ENCODE peak calls at places on chromosomes 1 and 21, in four cellular contexts. O is mesenchymal stem cell, D is lower lobe of right lung, E is IMR-90. J is an unnamed sample.

GRCh38 chr1:235100124-235100801 is 28.4 kb downstream of the TOMM20 start:
- DNase-seq in O (no peak), D (no peak), E (no peak), J (no peak)

GRCh38 chr1:199948587-199949280 is 78.8 kb upstream of the NR5A2 start:
- DNase-seq in O (no peak), D (no peak), E (peak; percentile 31), J (no peak)

GRCh38 chr1:45206808-45207624 is 611 bp upstream of the ZSWIM5 start:
- DNase-seq in O (no peak), D (no peak), E (no peak), J (no peak)

GRCh38 chr1:32939655-32940371 is 24.8 kb downstream of the RNF19B start:
- DNase-seq in O (peak; percentile 77), D (no peak), E (peak; percentile 96), J (peak; percentile 87)

GRCh38 chr1:84632975-84633427 is 57.3 kb downstream of the SSX2IP start:
- DNase-seq in O (peak; percentile 68), D (no peak), E (peak; percentile 83), J (peak; percentile 35)

GRCh38 chr1:58908539-58909161 is 124.8 kb upstream of the JUN start:
- DNase-seq in O (no peak), D (no peak), E (peak; percentile 42), J (no peak)

GRCh38 chr1:21651214-21652042 is 17.7 kb downstream of the RAP1GAP start:
- DNase-seq in O (no peak), D (no peak), E (no peak), J (peak; percentile 45)

GRCh38 chr1:115977481-115978258 is 1.4 kb downstream of the SLC22A15 start:
- DNase-seq in O (peak; percentile 57), D (peak; percentile 66), E (no peak), J (peak; percentile 55)

GRCh38 chr21:46110499-46111192 is 12.7 kb downstream of the COL6A2 start:
- DNase-seq in O (peak; percentile 13), D (peak; percentile 59), E (no peak), J (peak; percentile 4)

GRCh38 chr1:99180343-99180808 is 83.9 kb upstream of the PLPPR4 start:
- DNase-seq in O (peak; percentile 80), D (no peak), E (peak; percentile 74), J (peak; percentile 34)

GRCh38 chr1:15027515-15027948 is 126.0 kb upstream of the TMEM51 start:
- DNase-seq in O (peak; percentile 63), D (peak; percentile 70), E (peak; percentile 54), J (peak; percentile 60)

GRCh38 chr1:112140743-112141142 is 151.3 kb upstream of the KCND3 start:
- DNase-seq in O (no peak), D (no peak), E (no peak), J (no peak)

GRCh38 chr1:234666206-234666605 is 56.2 kb upstream of the IRF2BP2 start:
- DNase-seq in O (peak; percentile 55), D (no peak), E (no peak), J (no peak)

GRCh38 chr21:27756191-27756590 is 789.3 kb upstream of the ADAMTS5 start:
- DNase-seq in O (no peak), D (no peak), E (no peak), J (no peak)

GRCh38 chr1:33168556-33169289 is 13.1 kb downstream of the TRIM62 start:
- DNase-seq in O (no peak), D (no peak), E (peak; percentile 26), J (no peak)

GRCh38 chr1:155013632-155014031 is 11.0 kb downstream of the ZBTB7B start:
- DNase-seq in O (no peak), D (no peak), E (no peak), J (no peak)

GRCh38 chr1:156368157-156368658 is 803 bp upstream of the RHBG start:
- DNase-seq in O (peak; percentile 31), D (no peak), E (no peak), J (no peak)

GRCh38 chr21:14995695-14996490 is 68.9 kb downstream of the NRIP1 start:
- DNase-seq in O (peak; percentile 36), D (no peak), E (peak; percentile 63), J (peak; percentile 53)

GRCh38 chr1:34113362-34113761 is 51.7 kb downstream of the CSMD2 start:
- DNase-seq in O (no peak), D (no peak), E (no peak), J (no peak)

GRCh38 chr1:34013958-34014737 is 150.3 kb downstream of the HMGB4 start:
- DNase-seq in O (no peak), D (peak; percentile 49), E (no peak), J (peak; percentile 38)

DNA sequence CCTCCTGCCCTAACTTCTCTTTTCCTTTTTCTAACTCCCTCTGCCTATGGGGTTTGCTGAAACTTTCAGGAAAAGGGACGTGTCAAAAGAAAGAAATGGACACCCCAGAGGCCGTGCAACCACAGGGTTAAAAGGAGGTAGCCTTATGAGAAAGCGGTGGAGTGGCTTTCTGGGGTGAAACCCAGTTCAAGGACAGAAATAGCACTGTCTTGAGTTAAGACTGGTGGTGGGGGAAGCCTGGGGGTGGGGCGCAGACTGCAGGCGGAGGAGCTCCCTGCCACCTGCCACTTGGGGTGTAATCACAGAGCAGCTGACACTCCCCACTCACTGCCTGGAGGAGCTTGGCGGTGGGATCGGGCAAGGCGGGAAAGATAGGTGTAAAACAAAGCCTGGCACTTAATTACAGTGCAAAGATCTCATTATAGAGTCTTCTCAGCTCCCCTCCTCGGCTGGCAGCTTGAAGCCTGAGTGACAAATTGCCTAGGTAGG is 756 bp upstream of the TLR5 start:
- DNase-seq in O (no peak), D (peak; percentile 78), E (no peak), J (no peak)
- H3K4me3 ChIP-seq in O (no peak overlapping the region), D (peak overlapping the region; percentile 69), E (no peak overlapping the region), J (no peak overlapping the region)

DNA sequence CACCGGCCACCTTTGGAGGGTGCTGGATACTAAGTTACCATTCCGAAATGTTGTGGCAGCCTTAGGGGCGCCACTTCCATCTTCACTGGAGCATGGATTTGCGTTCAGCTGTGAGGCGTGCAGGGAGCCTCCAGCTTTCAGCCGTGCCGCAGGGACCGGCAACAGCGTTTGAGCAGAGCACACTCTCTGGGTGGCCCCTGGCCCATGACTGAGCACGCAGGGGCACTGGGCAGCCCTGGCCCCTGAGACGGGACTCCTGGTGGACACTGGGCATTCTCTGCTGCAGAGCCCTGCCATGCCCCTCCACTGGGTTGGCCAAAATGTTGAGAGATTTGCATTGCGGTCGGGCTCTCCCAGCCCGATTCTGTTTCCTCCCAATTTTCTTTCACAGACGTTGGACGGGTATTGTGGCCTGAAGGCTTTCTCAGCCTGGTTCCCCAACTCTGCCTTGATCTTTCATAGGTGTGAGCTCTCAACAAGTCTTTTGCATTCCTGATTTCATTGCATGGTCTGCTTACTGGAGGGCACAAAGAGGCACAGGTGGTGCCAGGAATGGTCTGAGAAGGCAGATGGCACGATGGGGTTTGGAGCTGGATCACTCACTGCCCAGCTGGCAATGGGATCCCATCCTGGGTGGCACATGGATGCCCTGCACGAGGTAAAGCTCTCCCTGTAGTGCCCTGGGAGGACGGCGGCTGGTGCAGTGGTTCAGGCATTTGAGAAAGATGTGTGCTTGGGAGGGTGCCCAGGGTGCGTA is 5.9 kb upstream of the CFAP74 start:
- DNase-seq in O (no peak), D (no peak), E (no peak), J (no peak)
- H3K27me3 ChIP-seq in O (peaks cover 64% of the 10 kb centered on the region), D (peaks cover 19% of the 10 kb centered on the region), E (peaks cover 50% of the 10 kb centered on the region), J (peaks cover 33% of the 10 kb centered on the region)

DNA sequence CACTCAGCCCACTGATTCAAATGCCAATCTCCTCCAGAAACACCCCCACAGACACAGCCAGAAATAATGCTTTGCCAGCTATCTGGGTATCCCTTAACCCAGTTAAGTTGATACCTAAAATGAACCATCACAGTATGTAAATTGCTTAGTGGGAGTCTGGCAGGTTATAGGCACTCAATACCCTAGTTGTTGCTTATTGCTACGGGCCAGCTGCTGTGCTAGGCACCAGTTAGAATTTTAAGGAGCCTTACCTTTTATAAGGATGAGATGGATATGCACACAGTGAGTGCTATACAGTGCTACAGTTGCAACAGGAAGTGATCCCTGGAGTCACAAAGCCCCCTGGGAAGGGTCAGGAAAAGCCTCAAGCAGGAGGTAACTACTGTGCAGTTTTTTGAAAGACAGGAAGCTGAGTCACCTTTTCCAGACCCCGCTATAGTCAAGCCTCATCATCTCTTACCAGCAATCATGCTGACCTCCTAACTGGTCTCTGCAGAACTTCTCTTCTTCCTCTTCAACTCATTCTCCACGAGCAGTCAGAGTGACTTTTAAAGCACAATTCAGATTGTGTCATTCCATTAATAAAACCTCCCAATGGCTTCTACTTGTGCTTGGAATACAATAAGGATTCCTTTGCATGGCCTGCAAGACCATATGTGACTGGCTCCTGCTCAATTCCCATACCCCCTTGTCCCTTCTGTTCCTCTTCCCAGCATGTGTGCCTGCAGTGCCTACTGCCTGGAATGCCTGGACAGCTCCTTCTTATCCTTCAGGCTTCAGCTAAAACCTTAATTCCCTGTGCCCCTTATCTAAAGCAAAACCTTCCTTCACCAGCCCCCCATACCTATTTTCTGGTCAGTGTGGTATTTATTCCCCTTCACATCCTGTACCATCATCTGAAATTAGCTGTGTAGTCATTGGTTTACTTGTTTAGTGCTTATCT is 10.4 kb upstream of the TLR5 start:
- DNase-seq in O (peak; percentile 21), D (no peak), E (peak; percentile 41), J (peak; percentile 51)
- H3K4me3 ChIP-seq in O (no peak overlapping the region), D (no peak overlapping the region), E (no peak overlapping the region), J (no peak overlapping the region)

GRCh38 chr1:215957692-215958091 is 390.6 kb downstream of the KCTD3 start:
- DNase-seq in O (peak; percentile 56), D (no peak), E (peak; percentile 66), J (peak; percentile 44)

DNA sequence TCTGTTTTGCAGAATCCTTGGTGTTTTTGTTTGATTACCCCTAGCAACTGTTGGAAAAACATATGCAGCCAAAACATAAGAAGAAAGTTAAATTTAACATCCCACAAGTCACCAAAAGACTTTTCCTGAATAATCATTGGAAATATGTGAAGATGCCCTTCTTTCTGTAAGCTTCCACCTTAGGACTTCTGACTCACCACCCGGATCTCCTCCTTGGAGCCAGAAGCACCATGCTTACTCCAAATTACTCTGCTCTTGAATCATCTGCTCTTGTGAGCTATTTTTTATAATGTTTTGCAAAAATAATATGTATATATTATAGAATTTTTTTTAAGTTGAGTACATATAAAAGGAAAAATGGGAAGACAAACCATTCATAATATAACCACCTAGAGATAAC is 391.7 kb downstream of the KCTD3 start:
- DNase-seq in O (peak; percentile 4), D (no peak), E (peak; percentile 72), J (peak; percentile 34)
- H3K27me3 ChIP-seq in O (peaks cover 3% of the 10 kb centered on the region), D (no peaks in the 10 kb centered on the region), E (no peaks in the 10 kb centered on the region), J (no peaks in the 10 kb centered on the region)

GRCh38 chr1:117598489-117598888 is 7.4 kb upstream of the TENT5C start:
- DNase-seq in O (no peak), D (no peak), E (no peak), J (no peak)

GRCh38 chr1:117599286-117599685 is 6.6 kb upstream of the TENT5C start:
- DNase-seq in O (no peak), D (no peak), E (no peak), J (no peak)

GRCh38 chr1:117592155-117592554 is 13.7 kb upstream of the TENT5C start:
- DNase-seq in O (no peak), D (no peak), E (no peak), J (no peak)

GRCh38 chr1:117599822-117600221 is 6.0 kb upstream of the TENT5C start:
- DNase-seq in O (no peak), D (no peak), E (no peak), J (no peak)

GRCh38 chr1:117595993-117596720 is 9.7 kb upstream of the TENT5C start:
- DNase-seq in O (no peak), D (no peak), E (no peak), J (no peak)
- H3K4me3 ChIP-seq in O (no peak overlapping the region), D (no peak overlapping the region), E (no peak overlapping the region), J (no peak overlapping the region)